ENCODE peak calls at places on chromosomes 12 and 14, in five cellular contexts. One of them, this sample, is unnamed.

GRCh38 chr12:39441189-39441962 is 1.5 kb downstream of the KIF21A start:
- DNase-seq in epithelial cell of esophagus: no peak
- DNase-seq in A549: no peak
- DNase-seq in left ventricle myocardium inferior: no peak
- DNase-seq in IMR-90: no peak
- DNase-seq in this sample: no peak

GRCh38 chr12:14394317-14395058 is 29.0 kb downstream of the ATF7IP start:
- DNase-seq in IMR-90: peak
- DNase-seq in epithelial cell of esophagus: peak
- DNase-seq in A549: peak
- DNase-seq in left ventricle myocardium inferior: no peak
- DNase-seq in this sample: peak

GRCh38 chr12:39010406-39010805 is 105.0 kb upstream of the CPNE8 start:
- DNase-seq in A549: no peak
- DNase-seq in IMR-90: no peak
- DNase-seq in left ventricle myocardium inferior: no peak
- DNase-seq in epithelial cell of esophagus: no peak
- DNase-seq in this sample: no peak

GRCh38 chr14:60686865-60687264 is 37.3 kb downstream of the SIX4 start:
- DNase-seq in left ventricle myocardium inferior: no peak
- DNase-seq in A549: no peak
- DNase-seq in epithelial cell of esophagus: peak
- DNase-seq in IMR-90: no peak
- DNase-seq in this sample: no peak

GRCh38 chr12:22201101-22201500 is 133.4 kb downstream of the ST8SIA1 start:
- DNase-seq in IMR-90: no peak
- DNase-seq in epithelial cell of esophagus: no peak
- DNase-seq in A549: no peak
- DNase-seq in left ventricle myocardium inferior: no peak
- DNase-seq in this sample: no peak

GRCh38 chr12:89160716-89161123 is 191.6 kb downstream of the DUSP6 start:
- DNase-seq in epithelial cell of esophagus: peak
- DNase-seq in A549: no peak
- DNase-seq in left ventricle myocardium inferior: peak
- DNase-seq in IMR-90: peak
- DNase-seq in this sample: no peak

GRCh38 chr14:67736771-67737170 is 35.1 kb downstream of the RDH12 start:
- DNase-seq in epithelial cell of esophagus: no peak
- DNase-seq in left ventricle myocardium inferior: no peak
- DNase-seq in IMR-90: no peak
- DNase-seq in A549: no peak
- DNase-seq in this sample: no peak

GRCh38 chr12:18158774-18159557 is 69.0 kb upstream of the RERGL start:
- DNase-seq in A549: peak
- DNase-seq in left ventricle myocardium inferior: no peak
- DNase-seq in epithelial cell of esophagus: peak
- DNase-seq in IMR-90: peak
- DNase-seq in this sample: peak

GRCh38 chr12:98538031-98538430 is 22.6 kb downstream of the TMPO start:
- DNase-seq in left ventricle myocardium inferior: no peak
- DNase-seq in A549: no peak
- DNase-seq in epithelial cell of esophagus: no peak
- DNase-seq in IMR-90: no peak
- DNase-seq in this sample: no peak

GRCh38 chr12:113889076-113889475 is 77.0 kb downstream of the RBM19 start:
- DNase-seq in A549: no peak
- DNase-seq in epithelial cell of esophagus: no peak
- DNase-seq in left ventricle myocardium inferior: no peak
- DNase-seq in IMR-90: peak
- DNase-seq in this sample: no peak

GRCh38 chr14:53151867-53152626 is 1.1 kb downstream of the DDHD1 start:
- DNase-seq in epithelial cell of esophagus: peak
- DNase-seq in IMR-90: peak
- DNase-seq in A549: peak
- DNase-seq in left ventricle myocardium inferior: peak
- DNase-seq in this sample: peak

GRCh38 chr12:64682572-64683277 is 72.4 kb downstream of the RASSF3 start:
- DNase-seq in epithelial cell of esophagus: no peak
- DNase-seq in A549: no peak
- DNase-seq in left ventricle myocardium inferior: peak
- DNase-seq in IMR-90: peak
- DNase-seq in this sample: no peak

GRCh38 chr12:13390381-13390856 is 193.9 kb downstream of the EMP1 start:
- DNase-seq in epithelial cell of esophagus: peak
- DNase-seq in IMR-90: peak
- DNase-seq in A549: peak
- DNase-seq in left ventricle myocardium inferior: peak
- DNase-seq in this sample: no peak

GRCh38 chr12:84924956-84925355 is 12.4 kb upstream of the SLC6A15 start:
- DNase-seq in epithelial cell of esophagus: peak
- DNase-seq in IMR-90: peak
- DNase-seq in A549: no peak
- DNase-seq in left ventricle myocardium inferior: no peak
- DNase-seq in this sample: no peak

GRCh38 chr12:32482226-32482625 is 82.9 kb downstream of the FGD4 start:
- DNase-seq in left ventricle myocardium inferior: no peak
- DNase-seq in IMR-90: no peak
- DNase-seq in epithelial cell of esophagus: no peak
- DNase-seq in A549: no peak
- DNase-seq in this sample: no peak

GRCh38 chr12:129083121-129083520 is 229.8 kb downstream of the GLT1D1 start:
- DNase-seq in left ventricle myocardium inferior: no peak
- DNase-seq in epithelial cell of esophagus: no peak
- DNase-seq in IMR-90: no peak
- DNase-seq in A549: no peak
- DNase-seq in this sample: no peak

GRCh38 chr12:72815421-72815820 is 543.3 kb downstream of the TRHDE start:
- DNase-seq in A549: no peak
- DNase-seq in IMR-90: no peak
- DNase-seq in epithelial cell of esophagus: no peak
- DNase-seq in left ventricle myocardium inferior: no peak
- DNase-seq in this sample: no peak

GRCh38 chr14:80164991-80165390 is 46.3 kb downstream of the DIO2 start:
- DNase-seq in A549: no peak
- DNase-seq in epithelial cell of esophagus: peak
- DNase-seq in IMR-90: peak
- DNase-seq in left ventricle myocardium inferior: no peak
- DNase-seq in this sample: no peak

GRCh38 chr12:1844223-1844622 is 23.9 kb downstream of the LRTM2 start:
- DNase-seq in A549: no peak
- DNase-seq in left ventricle myocardium inferior: no peak
- DNase-seq in epithelial cell of esophagus: no peak
- DNase-seq in IMR-90: no peak
- DNase-seq in this sample: no peak

GRCh38 chr12:71691504-71692129 is 5.7 kb downstream of the TMEM19 start:
- DNase-seq in epithelial cell of esophagus: no peak
- DNase-seq in A549: no peak
- DNase-seq in left ventricle myocardium inferior: no peak
- DNase-seq in IMR-90: no peak
- DNase-seq in this sample: no peak

GRCh38 chr12:1881301-1881700 is 37.2 kb downstream of the CACNA2D4 start:
- DNase-seq in left ventricle myocardium inferior: no peak
- DNase-seq in epithelial cell of esophagus: no peak
- DNase-seq in IMR-90: no peak
- DNase-seq in A549: no peak
- DNase-seq in this sample: no peak

GRCh38 chr12:53225635-53226424 is 6.2 kb downstream of the RARG start:
- DNase-seq in A549: no peak
- DNase-seq in IMR-90: no peak
- DNase-seq in epithelial cell of esophagus: peak
- DNase-seq in left ventricle myocardium inferior: no peak
- DNase-seq in this sample: no peak

GRCh38 chr12:120583478-120584030 is 2.4 kb upstream of the POP5 start:
- DNase-seq in epithelial cell of esophagus: peak
- DNase-seq in A549: peak
- DNase-seq in IMR-90: peak
- DNase-seq in left ventricle myocardium inferior: peak
- DNase-seq in this sample: peak

GRCh38 chr14:60485600-60486251 is at the start of gene C14orf39:
- DNase-seq in epithelial cell of esophagus: peak
- DNase-seq in IMR-90: peak
- DNase-seq in left ventricle myocardium inferior: no peak
- DNase-seq in A549: no peak
- DNase-seq in this sample: peak

GRCh38 chr12:13161172-13161571 is 35.4 kb upstream of the EMP1 start:
- DNase-seq in epithelial cell of esophagus: no peak
- DNase-seq in A549: no peak
- DNase-seq in left ventricle myocardium inferior: no peak
- DNase-seq in IMR-90: no peak
- DNase-seq in this sample: no peak

GRCh38 chr14:40694026-40694425 is 912.6 kb upstream of the LRFN5 start:
- DNase-seq in left ventricle myocardium inferior: no peak
- DNase-seq in epithelial cell of esophagus: no peak
- DNase-seq in IMR-90: no peak
- DNase-seq in A549: no peak
- DNase-seq in this sample: no peak

DNA sequence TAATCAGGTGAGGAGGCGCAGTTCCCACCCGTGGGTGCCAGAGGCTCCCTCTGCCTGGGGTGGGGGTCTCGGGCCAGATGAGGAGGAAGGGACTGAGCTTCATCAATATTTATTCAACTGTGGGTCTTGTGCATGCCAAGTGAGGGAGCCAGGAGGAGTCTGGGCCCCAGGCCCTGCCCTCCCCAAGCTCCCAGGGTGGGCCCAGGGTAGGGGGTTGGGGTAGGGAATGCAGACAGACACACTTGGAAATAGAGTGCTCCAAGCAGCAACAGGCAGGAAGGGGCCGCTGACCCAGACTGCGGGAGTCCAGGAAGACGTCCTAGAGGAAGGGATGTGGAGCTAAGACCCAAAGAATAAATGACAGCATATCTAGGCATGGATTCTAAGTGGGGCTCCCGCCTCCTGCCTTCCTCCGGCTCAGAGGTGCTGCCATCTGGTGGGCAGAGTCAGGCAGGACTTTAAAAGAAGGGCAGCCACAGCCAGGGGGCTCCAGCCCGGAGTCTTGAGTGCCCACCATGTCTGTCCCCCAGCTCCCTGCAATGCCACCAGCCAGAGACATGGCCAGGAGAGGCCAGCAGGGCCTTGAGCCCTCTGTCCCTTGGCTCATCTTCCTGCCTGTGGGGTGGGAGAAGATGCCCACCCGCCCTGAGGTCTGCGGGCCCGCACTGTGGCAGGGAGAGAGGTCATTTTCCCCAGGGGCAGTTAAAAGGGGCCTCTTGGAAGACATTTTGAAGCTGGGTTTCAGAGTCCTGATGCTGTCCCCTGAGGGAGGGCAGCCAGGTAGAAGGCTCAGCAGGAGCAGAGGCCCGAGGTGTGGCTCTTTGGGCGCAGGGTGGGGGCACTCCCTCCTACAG is 70.1 kb downstream of the PHETA1 start:
- DNase-seq in IMR-90: peak
- DNase-seq in epithelial cell of esophagus: peak
- DNase-seq in A549: peak
- DNase-seq in left ventricle myocardium inferior: peak
- DNase-seq in this sample: peak
- TF ChIP-seq CTCF in IMR-90: peak
- TF ChIP-seq CTCF in epithelial cell of esophagus: peak
- TF ChIP-seq CTCF in A549: peak
- TF ChIP-seq CTCF in left ventricle myocardium inferior: peak
- TF ChIP-seq CTCF in this sample: peak

DNA sequence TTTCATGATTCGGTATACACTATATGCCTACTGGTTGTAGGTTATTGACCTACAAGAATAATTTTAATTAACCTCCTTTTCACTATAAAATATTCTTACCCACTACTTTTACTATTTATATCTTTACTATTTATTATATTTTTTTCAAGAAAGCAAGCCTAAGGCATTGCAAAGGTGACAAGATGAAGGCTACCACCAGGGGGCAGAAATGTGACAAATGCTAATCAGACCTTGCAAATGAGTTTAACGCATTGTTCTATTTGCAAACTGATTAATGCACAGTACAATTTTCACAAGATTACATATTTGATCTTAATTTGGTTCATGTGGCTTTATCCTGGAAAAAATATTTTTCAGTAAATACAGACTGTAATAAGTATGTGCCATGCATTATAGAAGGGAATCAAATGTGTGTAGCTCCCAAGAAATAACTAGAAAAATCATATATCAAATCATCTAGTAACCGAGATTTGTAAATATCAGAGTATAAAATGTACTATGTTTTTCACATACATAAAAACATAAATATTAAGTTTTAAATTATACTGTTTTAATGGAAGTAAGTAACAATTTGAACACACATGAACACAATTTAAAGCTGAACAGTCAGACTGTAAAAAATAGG is 107.0 kb downstream of the ADAMTS20 start:
- DNase-seq in left ventricle myocardium inferior: no peak
- DNase-seq in epithelial cell of esophagus: peak
- DNase-seq in A549: no peak
- DNase-seq in IMR-90: peak
- DNase-seq in this sample: peak
- TF ChIP-seq CTCF in left ventricle myocardium inferior: peak
- TF ChIP-seq CTCF in epithelial cell of esophagus: peak
- TF ChIP-seq CTCF in A549: peak
- TF ChIP-seq CTCF in IMR-90: peak
- TF ChIP-seq CTCF in this sample: peak

GRCh38 chr12:106248849-106249371 is 1.1 kb upstream of the CKAP4 start:
- DNase-seq in epithelial cell of esophagus: peak
- DNase-seq in A549: no peak
- DNase-seq in IMR-90: peak
- DNase-seq in left ventricle myocardium inferior: no peak
- DNase-seq in this sample: no peak

GRCh38 chr12:106252056-106252455 is 4.2 kb upstream of the CKAP4 start:
- DNase-seq in A549: no peak
- DNase-seq in IMR-90: no peak
- DNase-seq in epithelial cell of esophagus: no peak
- DNase-seq in left ventricle myocardium inferior: no peak
- DNase-seq in this sample: no peak

GRCh38 chr12:106254724-106255123 is 6.9 kb upstream of the CKAP4 start:
- DNase-seq in epithelial cell of esophagus: no peak
- DNase-seq in left ventricle myocardium inferior: no peak
- DNase-seq in IMR-90: no peak
- DNase-seq in A549: no peak
- DNase-seq in this sample: no peak

GRCh38 chr12:106249411-106250135 is 1.8 kb upstream of the CKAP4 start:
- DNase-seq in epithelial cell of esophagus: no peak
- DNase-seq in A549: no peak
- DNase-seq in IMR-90: no peak
- DNase-seq in left ventricle myocardium inferior: no peak
- DNase-seq in this sample: no peak

DNA sequence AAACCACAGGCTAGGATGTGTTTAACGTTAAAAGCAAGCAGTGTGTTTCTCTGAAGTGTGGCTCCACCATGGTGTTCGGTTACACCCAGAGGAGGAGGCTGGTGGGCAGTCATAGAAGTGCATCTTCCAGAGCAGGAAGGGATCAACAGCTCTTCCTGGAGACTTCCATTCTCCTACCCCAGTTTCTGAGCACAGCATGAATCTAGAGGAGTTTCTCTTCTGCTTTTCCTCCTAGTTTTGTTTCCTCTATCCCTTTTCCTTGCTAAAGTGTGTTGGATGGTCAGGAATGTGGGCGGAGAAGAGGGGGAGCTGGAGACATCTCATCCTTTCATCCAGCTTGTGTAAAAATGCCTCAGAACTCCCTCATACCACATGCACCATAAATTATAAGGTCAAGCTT is 3.8 kb upstream of the CKAP4 start:
- DNase-seq in epithelial cell of esophagus: no peak
- DNase-seq in A549: no peak
- DNase-seq in left ventricle myocardium inferior: no peak
- DNase-seq in IMR-90: peak
- DNase-seq in this sample: no peak
- TF ChIP-seq CTCF in epithelial cell of esophagus: no peak
- TF ChIP-seq CTCF in A549: no peak
- TF ChIP-seq CTCF in left ventricle myocardium inferior: no peak
- TF ChIP-seq CTCF in IMR-90: peak
- TF ChIP-seq CTCF in this sample: no peak

GRCh38 chr14:75675265-75675960 is 14.4 kb downstream of the TTLL5 start:
- DNase-seq in left ventricle myocardium inferior: no peak
- DNase-seq in epithelial cell of esophagus: peak
- DNase-seq in A549: no peak
- DNase-seq in IMR-90: no peak
- DNase-seq in this sample: no peak
- TF ChIP-seq CTCF in left ventricle myocardium inferior: no peak
- TF ChIP-seq CTCF in epithelial cell of esophagus: peak
- TF ChIP-seq CTCF in A549: no peak
- TF ChIP-seq CTCF in IMR-90: no peak
- TF ChIP-seq CTCF in this sample: peak

This sample was measured in neural crest cell.